ENCODE peak calls at places on chromosomes 6 and 20, in ten cellular contexts. O is progenitor cell of endocrine pancreas, F is ovary, M is endodermal cell, P is AG10803, J is fibroblast of mammary gland, A is hepatocyte, L is cardiac fibroblast, I is RWPE1, G is colonic mucosa. U is an unnamed sample.

GRCh38 chr20:59006167-59006863 is 739 bp downstream of the CTSZ start:
- DNase-seq in O (no peak), F (no peak), M (peak; percentile 47), P (peak; percentile 42), J (peak; percentile 35), A (no peak), L (no peak), I (peak; percentile 51), G (peak; percentile 58), U (peak; percentile 32)

GRCh38 chr20:45019764-45020126 is 53.4 kb downstream of the STK4 start:
- DNase-seq in O (no peak), F (no peak), M (no peak), P (no peak), J (no peak), A (no peak), L (no peak), I (no peak), G (no peak), U (no peak)

GRCh38 chr6:26065952-26066380 is 21.3 kb upstream of the HFE start:
- DNase-seq in O (peak; percentile 55), F (peak; percentile 75), M (peak; percentile 74), P (peak; percentile 83), J (peak; percentile 89), A (peak; percentile 89), L (peak; percentile 90), I (peak; percentile 79), G (peak; percentile 81), U (peak; percentile 87)

GRCh38 chr6:149566372-149567193 is at the start of gene GINM1:
- DNase-seq in O (peak; percentile 49), F (peak; percentile 53), M (peak; percentile 87), P (peak; percentile 36), J (no peak), A (peak; percentile 75), L (peak; percentile 51), I (peak; percentile 52), G (peak; percentile 72), U (peak; percentile 46)

GRCh38 chr20:36093025-36093803 is 61.3 kb upstream of the EPB41L1 start:
- DNase-seq in O (no peak), F (no peak), M (no peak), P (peak; percentile 60), J (no peak), A (peak; percentile 72), L (peak; percentile 46), I (no peak), G (peak; percentile 73), U (peak; percentile 15)

GRCh38 chr20:37775200-37775599 is 81.4 kb downstream of the CTNNBL1 start:
- DNase-seq in O (no peak), F (no peak), M (no peak), P (no peak), J (no peak), A (no peak), L (no peak), I (no peak), G (no peak), U (no peak)

GRCh38 chr6:13012977-13013680 is 296.6 kb downstream of the PHACTR1 start:
- DNase-seq in O (peak; percentile 10), F (peak; percentile 24), M (peak; percentile 93), P (no peak), J (no peak), A (peak; percentile 13), L (peak; percentile 3), I (no peak), G (no peak), U (no peak)

GRCh38 chr6:122116912-122117663 is 282.4 kb upstream of the HSF2 start:
- DNase-seq in O (no peak), F (no peak), M (no peak), P (no peak), J (no peak), A (no peak), L (no peak), I (no peak), G (no peak), U (no peak)

GRCh38 chr20:58233881-58234528 is 5.6 kb upstream of the ANKRD60 start:
- DNase-seq in O (peak; percentile 42), F (peak; percentile 31), M (peak; percentile 95), P (no peak), J (no peak), A (no peak), L (no peak), I (no peak), G (peak; percentile 55), U (no peak)

GRCh38 chr6:29792123-29793035 is 35.2 kb upstream of the HLA-G start:
- DNase-seq in O (no peak), F (peak; percentile 51), M (peak; percentile 90), P (peak; percentile 25), J (peak; percentile 16), A (peak; percentile 59), L (peak; percentile 24), I (peak; percentile 67), G (peak; percentile 83), U (peak; percentile 30)

GRCh38 chr6:62999796-63000195 is 211.5 kb upstream of the FKBP1C start:
- DNase-seq in O (no peak), F (no peak), M (no peak), P (no peak), J (no peak), A (no peak), L (no peak), I (peak; percentile 5), G (no peak), U (no peak)

GRCh38 chr6:4370066-4370465 is 234.7 kb upstream of the ECI2 start:
- DNase-seq in O (no peak), F (no peak), M (peak; percentile 20), P (peak; percentile 90), J (peak; percentile 98), A (no peak), L (peak; percentile 96), I (peak; percentile 84), G (no peak), U (peak; percentile 67)

GRCh38 chr6:8570241-8570924 is 135.0 kb upstream of the SLC35B3 start:
- DNase-seq in O (no peak), F (no peak), M (no peak), P (no peak), J (no peak), A (no peak), L (no peak), I (no peak), G (no peak), U (no peak)

GRCh38 chr6:135383297-135383696 is 114.2 kb downstream of the AHI1 start:
- DNase-seq in O (no peak), F (no peak), M (no peak), P (no peak), J (peak; percentile 1), A (no peak), L (no peak), I (no peak), G (no peak), U (no peak)

GRCh38 chr6:135382182-135382628 is 115.3 kb downstream of the AHI1 start:
- DNase-seq in O (no peak), F (no peak), M (no peak), P (no peak), J (no peak), A (no peak), L (no peak), I (no peak), G (no peak), U (no peak)

GRCh38 chr6:135385299-135385698 is 112.2 kb downstream of the AHI1 start:
- DNase-seq in O (no peak), F (no peak), M (no peak), P (no peak), J (no peak), A (no peak), L (no peak), I (no peak), G (no peak), U (no peak)

GRCh38 chr6:135380793-135381192 is 116.7 kb downstream of the AHI1 start:
- DNase-seq in O (no peak), F (no peak), M (no peak), P (no peak), J (no peak), A (no peak), L (no peak), I (no peak), G (no peak), U (no peak)

GRCh38 chr6:135383766-135384165 is 113.8 kb downstream of the AHI1 start:
- DNase-seq in O (no peak), F (no peak), M (no peak), P (no peak), J (no peak), A (no peak), L (no peak), I (no peak), G (no peak), U (no peak)
- TF ChIP-seq CTCF in O (peak; percentile 30), F (no peak), M (peak; percentile 69), P (no peak), J (no peak), A (no peak), L (peak; percentile 4), I (no peak), G (no peak), U (no peak)

GRCh38 chr20:51012357-51012756 is 10.6 kb downstream of the KCNG1 start:
- DNase-seq in O (no peak), F (no peak), M (no peak), P (no peak), J (no peak), A (no peak), L (peak; percentile 60), I (no peak), G (no peak), U (no peak)

GRCh38 chr20:51017313-51017712 is 5.6 kb downstream of the KCNG1 start:
- DNase-seq in O (no peak), F (no peak), M (no peak), P (no peak), J (no peak), A (no peak), L (no peak), I (no peak), G (no peak), U (no peak)

GRCh38 chr20:51016521-51016920 is 6.4 kb downstream of the KCNG1 start:
- DNase-seq in O (no peak), F (no peak), M (no peak), P (no peak), J (no peak), A (no peak), L (no peak), I (no peak), G (no peak), U (no peak)

GRCh38 chr20:51013577-51014330 is 9.2 kb downstream of the KCNG1 start:
- DNase-seq in O (no peak), F (no peak), M (no peak), P (no peak), J (no peak), A (peak; percentile 58), L (no peak), I (no peak), G (no peak), U (no peak)

GRCh38 chr20:51014797-51015722 is 7.8 kb downstream of the KCNG1 start:
- DNase-seq in O (peak; percentile 62), F (no peak), M (peak; percentile 95), P (peak; percentile 61), J (peak; percentile 69), A (peak; percentile 80), L (peak; percentile 70), I (peak; percentile 91), G (peak; percentile 65), U (peak; percentile 63)
- TF ChIP-seq CTCF in O (peak; percentile 80), F (peak; percentile 21), M (peak; percentile 89), P (peak; percentile 90), J (peak; percentile 93), A (peak; percentile 65), L (peak; percentile 84), I (peak; percentile 80), G (peak; percentile 55), U (peak; percentile 71)

GRCh38 chr20:63957004-63957689 is 931 bp upstream of the UCKL1 start:
- DNase-seq in O (peak; percentile 49), F (peak; percentile 63), M (peak; percentile 93), P (peak; percentile 56), J (peak; percentile 60), A (peak; percentile 84), L (peak; percentile 59), I (peak; percentile 91), G (peak; percentile 86), U (peak; percentile 77)
- TF ChIP-seq CTCF in O (peak; percentile 39), F (peak; percentile 27), M (peak; percentile 55), P (no peak), J (no peak), A (peak; percentile 7), L (peak; percentile 22), I (no peak), G (no peak), U (peak; percentile 11)

GRCh38 chr6:84428300-84428907 is 201.0 kb upstream of the CEP162 start:
- DNase-seq in O (peak; percentile 43), F (no peak), M (peak; percentile 87), P (peak; percentile 61), J (peak; percentile 73), A (peak; percentile 76), L (peak; percentile 80), I (peak; percentile 43), G (peak; percentile 21), U (peak; percentile 66)
- TF ChIP-seq CTCF in O (peak; percentile 97), F (no peak), M (peak; percentile 96), P (peak; percentile 99), J (peak; percentile 98), A (peak; percentile 93), L (peak; percentile 96), I (peak; percentile 82), G (peak; percentile 45), U (peak; percentile 86)